ENCODE peak calls at places on chromosome 12, in eight cellular contexts. One of them, this sample, is unnamed.

GRCh38 chr12:30826276-30826675 is 71.5 kb upstream of the CAPRIN2 start:
- DNase-seq in stomach: no peak
- DNase-seq in HepG2: no peak
- DNase-seq in A549: no peak
- DNase-seq in upper lobe of left lung: no peak
- DNase-seq in transverse colon: no peak
- DNase-seq in tibial nerve: no peak
- DNase-seq in H1: peak; percentile 32
- DNase-seq in this sample: no peak

GRCh38 chr12:94318178-94318577 is 141.5 kb downstream of the CEP83 start:
- DNase-seq in stomach: no peak
- DNase-seq in HepG2: no peak
- DNase-seq in A549: no peak
- DNase-seq in upper lobe of left lung: no peak
- DNase-seq in transverse colon: no peak
- DNase-seq in tibial nerve: no peak
- DNase-seq in H1: no peak
- DNase-seq in this sample: no peak

GRCh38 chr12:80269953-80270552 is 170.7 kb downstream of the OTOGL start:
- DNase-seq in stomach: no peak
- DNase-seq in HepG2: peak; percentile 24
- DNase-seq in A549: peak; percentile 55
- DNase-seq in upper lobe of left lung: no peak
- DNase-seq in transverse colon: no peak
- DNase-seq in tibial nerve: no peak
- DNase-seq in H1: no peak
- DNase-seq in this sample: no peak

GRCh38 chr12:30694971-30695326 is 720 bp downstream of the IPO8 start:
- DNase-seq in stomach: peak; percentile 40
- DNase-seq in HepG2: peak; percentile 41
- DNase-seq in A549: peak; percentile 53
- DNase-seq in upper lobe of left lung: no peak
- DNase-seq in transverse colon: peak; percentile 56
- DNase-seq in tibial nerve: no peak
- DNase-seq in H1: peak; percentile 54
- DNase-seq in this sample: peak; percentile 67

GRCh38 chr12:25186038-25186787 is 8.7 kb downstream of the DNAI7 start:
- DNase-seq in stomach: no peak
- DNase-seq in HepG2: peak; percentile 43
- DNase-seq in A549: no peak
- DNase-seq in upper lobe of left lung: no peak
- DNase-seq in transverse colon: no peak
- DNase-seq in tibial nerve: no peak
- DNase-seq in H1: no peak
- DNase-seq in this sample: no peak

GRCh38 chr12:21562859-21563258 is 36.8 kb downstream of the SPX start:
- DNase-seq in stomach: no peak
- DNase-seq in HepG2: peak; percentile 37
- DNase-seq in A549: peak; percentile 46
- DNase-seq in upper lobe of left lung: no peak
- DNase-seq in transverse colon: no peak
- DNase-seq in tibial nerve: no peak
- DNase-seq in H1: no peak
- DNase-seq in this sample: no peak

GRCh38 chr12:91461061-91461460 is 278.4 kb upstream of the DCN start:
- DNase-seq in stomach: no peak
- DNase-seq in HepG2: no peak
- DNase-seq in A549: no peak
- DNase-seq in upper lobe of left lung: no peak
- DNase-seq in transverse colon: no peak
- DNase-seq in tibial nerve: no peak
- DNase-seq in H1: no peak
- DNase-seq in this sample: no peak

GRCh38 chr12:66776974-66777373 is 98.1 kb upstream of the GRIP1 start:
- DNase-seq in stomach: no peak
- DNase-seq in HepG2: no peak
- DNase-seq in A549: no peak
- DNase-seq in upper lobe of left lung: no peak
- DNase-seq in transverse colon: no peak
- DNase-seq in tibial nerve: no peak
- DNase-seq in H1: no peak
- DNase-seq in this sample: no peak

GRCh38 chr12:64792128-64792527 is 32.3 kb upstream of the TBC1D30 start:
- DNase-seq in stomach: no peak
- DNase-seq in HepG2: no peak
- DNase-seq in A549: no peak
- DNase-seq in upper lobe of left lung: no peak
- DNase-seq in transverse colon: no peak
- DNase-seq in tibial nerve: no peak
- DNase-seq in H1: no peak
- DNase-seq in this sample: no peak

GRCh38 chr12:25131270-25131669 is 63.7 kb downstream of the DNAI7 start:
- DNase-seq in stomach: no peak
- DNase-seq in HepG2: peak; percentile 12
- DNase-seq in A549: no peak
- DNase-seq in upper lobe of left lung: no peak
- DNase-seq in transverse colon: no peak
- DNase-seq in tibial nerve: no peak
- DNase-seq in H1: no peak
- DNase-seq in this sample: no peak

GRCh38 chr12:53956251-53956887 is 1.7 kb downstream of the HOXC12 start:
- DNase-seq in stomach: no peak
- DNase-seq in HepG2: no peak
- DNase-seq in A549: no peak
- DNase-seq in upper lobe of left lung: no peak
- DNase-seq in transverse colon: no peak
- DNase-seq in tibial nerve: no peak
- DNase-seq in H1: peak; percentile 57
- DNase-seq in this sample: no peak

GRCh38 chr12:123453165-123453564 is 4.8 kb upstream of the SNRNP35 start:
- DNase-seq in stomach: no peak
- DNase-seq in HepG2: no peak
- DNase-seq in A549: no peak
- DNase-seq in upper lobe of left lung: no peak
- DNase-seq in transverse colon: no peak
- DNase-seq in tibial nerve: no peak
- DNase-seq in H1: no peak
- DNase-seq in this sample: no peak

GRCh38 chr12:93011100-93011499 is 82.0 kb upstream of the EEA1 start:
- DNase-seq in stomach: no peak
- DNase-seq in HepG2: no peak
- DNase-seq in A549: no peak
- DNase-seq in upper lobe of left lung: no peak
- DNase-seq in transverse colon: no peak
- DNase-seq in tibial nerve: no peak
- DNase-seq in H1: no peak
- DNase-seq in this sample: no peak

GRCh38 chr12:109725321-109726105 is 11.9 kb downstream of the FAM222A start:
- DNase-seq in stomach: no peak
- DNase-seq in HepG2: no peak
- DNase-seq in A549: no peak
- DNase-seq in upper lobe of left lung: no peak
- DNase-seq in transverse colon: no peak
- DNase-seq in tibial nerve: no peak
- DNase-seq in H1: no peak
- DNase-seq in this sample: peak; percentile 87

GRCh38 chr12:124500232-124501079 is 67.0 kb downstream of the NCOR2 start:
- DNase-seq in stomach: no peak
- DNase-seq in HepG2: peak; percentile 37
- DNase-seq in A549: no peak
- DNase-seq in upper lobe of left lung: peak; percentile 79
- DNase-seq in transverse colon: no peak
- DNase-seq in tibial nerve: no peak
- DNase-seq in H1: peak; percentile 75
- DNase-seq in this sample: no peak

GRCh38 chr12:116483959-116484699 is 75.1 kb upstream of the MAP1LC3B2 start:
- DNase-seq in stomach: no peak
- DNase-seq in HepG2: no peak
- DNase-seq in A549: no peak
- DNase-seq in upper lobe of left lung: no peak
- DNase-seq in transverse colon: no peak
- DNase-seq in tibial nerve: no peak
- DNase-seq in H1: no peak
- DNase-seq in this sample: peak; percentile 73

GRCh38 chr12:22115711-22116110 is 69.7 kb downstream of the CMAS start:
- DNase-seq in stomach: no peak
- DNase-seq in HepG2: no peak
- DNase-seq in A549: no peak
- DNase-seq in upper lobe of left lung: no peak
- DNase-seq in transverse colon: no peak
- DNase-seq in tibial nerve: no peak
- DNase-seq in H1: no peak
- DNase-seq in this sample: no peak

GRCh38 chr12:107327783-107328182 is 234.4 kb upstream of the CRY1 start:
- DNase-seq in stomach: no peak
- DNase-seq in HepG2: no peak
- DNase-seq in A549: peak; percentile 49
- DNase-seq in upper lobe of left lung: no peak
- DNase-seq in transverse colon: no peak
- DNase-seq in tibial nerve: no peak
- DNase-seq in H1: no peak
- DNase-seq in this sample: no peak
- TF ChIP-seq EP300 in stomach: no peak
- TF ChIP-seq EP300 in HepG2: no peak
- TF ChIP-seq EP300 in A549: no peak
- TF ChIP-seq EP300 in upper lobe of left lung: no peak
- TF ChIP-seq EP300 in transverse colon: no peak
- TF ChIP-seq EP300 in tibial nerve: no peak
- TF ChIP-seq EP300 in H1: no peak
- TF ChIP-seq EP300 in this sample: no peak

DNA sequence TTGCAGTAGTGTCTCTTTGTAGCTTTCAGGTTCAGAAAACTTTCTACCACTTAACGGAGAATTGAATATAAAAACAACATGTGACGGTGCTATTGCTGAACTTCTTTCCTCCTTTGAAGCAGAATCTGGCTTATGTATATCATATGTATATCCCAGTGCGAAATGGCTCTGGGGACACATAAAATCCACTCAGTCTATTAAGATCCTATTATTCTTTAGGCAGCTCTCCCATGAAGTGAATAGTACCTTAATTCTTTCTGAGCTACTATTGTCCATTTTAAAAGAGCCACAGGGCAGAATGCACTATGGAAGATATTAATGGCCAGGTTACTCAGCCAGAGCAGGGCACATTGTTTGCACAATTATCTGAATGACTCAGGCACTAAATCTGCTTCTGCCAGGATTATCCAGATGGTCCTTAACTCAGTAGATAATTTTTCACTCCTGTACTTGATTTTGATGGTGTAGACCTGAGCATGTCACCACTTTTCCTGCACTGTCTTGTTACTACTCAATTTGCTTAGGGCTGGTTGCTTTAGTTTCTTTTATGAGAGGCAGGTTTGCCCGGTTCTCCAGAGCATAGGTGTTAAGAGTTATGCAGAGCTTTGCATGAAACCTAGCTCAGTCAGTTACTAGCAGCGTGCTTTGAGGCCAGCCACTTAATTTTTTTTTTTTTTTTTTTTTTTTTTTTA is 5.5 kb downstream of the CNTN1 start:
- DNase-seq in stomach: no peak
- DNase-seq in HepG2: no peak
- DNase-seq in A549: peak; percentile 63
- DNase-seq in upper lobe of left lung: no peak
- DNase-seq in transverse colon: no peak
- DNase-seq in tibial nerve: no peak
- DNase-seq in H1: no peak
- DNase-seq in this sample: no peak
- TF ChIP-seq POLR2A in stomach: no peak
- TF ChIP-seq POLR2A in HepG2: no peak
- TF ChIP-seq POLR2A in A549: no peak
- TF ChIP-seq POLR2A in upper lobe of left lung: no peak
- TF ChIP-seq POLR2A in transverse colon: no peak
- TF ChIP-seq POLR2A in tibial nerve: no peak
- TF ChIP-seq POLR2A in H1: no peak
- TF ChIP-seq POLR2A in this sample: no peak

GRCh38 chr12:51318846-51319570 is 5.0 kb downstream of the BIN2 start:
- DNase-seq in stomach: no peak
- DNase-seq in HepG2: no peak
- DNase-seq in A549: no peak
- DNase-seq in upper lobe of left lung: no peak
- DNase-seq in transverse colon: peak; percentile 46
- DNase-seq in tibial nerve: no peak
- DNase-seq in H1: no peak
- DNase-seq in this sample: no peak

GRCh38 chr12:51322452-51322851 is 1.5 kb downstream of the BIN2 start:
- DNase-seq in stomach: no peak
- DNase-seq in HepG2: no peak
- DNase-seq in A549: no peak
- DNase-seq in upper lobe of left lung: no peak
- DNase-seq in transverse colon: no peak
- DNase-seq in tibial nerve: no peak
- DNase-seq in H1: no peak
- DNase-seq in this sample: no peak

GRCh38 chr12:51320311-51320694 is 3.7 kb downstream of the BIN2 start:
- DNase-seq in stomach: no peak
- DNase-seq in HepG2: no peak
- DNase-seq in A549: peak; percentile 59
- DNase-seq in upper lobe of left lung: no peak
- DNase-seq in transverse colon: no peak
- DNase-seq in tibial nerve: no peak
- DNase-seq in H1: no peak
- DNase-seq in this sample: no peak

GRCh38 chr12:51321882-51322281 is 2.1 kb downstream of the BIN2 start:
- DNase-seq in stomach: no peak
- DNase-seq in HepG2: no peak
- DNase-seq in A549: no peak
- DNase-seq in upper lobe of left lung: no peak
- DNase-seq in transverse colon: no peak
- DNase-seq in tibial nerve: no peak
- DNase-seq in H1: no peak
- DNase-seq in this sample: no peak

DNA sequence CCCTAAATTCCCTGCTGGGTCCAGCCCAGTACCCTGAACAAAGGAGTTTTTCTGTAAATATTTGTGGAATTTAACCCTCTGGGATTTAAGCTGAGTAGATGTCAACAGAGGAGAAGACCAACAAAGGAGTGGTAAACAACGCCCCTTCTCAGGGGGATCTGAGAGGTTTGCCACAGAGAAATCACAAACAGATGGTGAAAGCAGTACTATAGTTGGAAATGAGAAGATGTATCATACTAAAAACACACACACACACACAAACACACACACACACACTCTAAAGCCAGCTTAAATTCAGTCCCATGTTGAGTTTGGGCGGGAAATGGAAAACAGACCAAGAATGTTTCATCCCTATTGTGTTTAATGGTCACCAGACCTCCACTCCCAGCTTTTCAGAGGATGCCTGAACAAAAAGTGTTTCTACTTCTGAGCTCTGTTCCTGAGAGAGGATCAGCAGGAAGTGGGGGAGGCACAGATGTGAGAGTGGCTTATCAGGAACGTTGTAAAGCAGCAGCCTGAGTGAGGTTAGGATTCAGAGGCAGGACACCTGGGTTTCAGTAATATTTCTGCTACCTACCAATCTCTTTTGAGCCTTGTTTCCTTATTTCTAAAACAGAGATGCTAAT is 3.2 kb downstream of the BIN2 start:
- DNase-seq in stomach: no peak
- DNase-seq in HepG2: no peak
- DNase-seq in A549: peak; percentile 79
- DNase-seq in upper lobe of left lung: no peak
- DNase-seq in transverse colon: peak; percentile 46
- DNase-seq in tibial nerve: no peak
- DNase-seq in H1: no peak
- DNase-seq in this sample: no peak
- TF ChIP-seq EP300 in stomach: no peak
- TF ChIP-seq EP300 in HepG2: no peak
- TF ChIP-seq EP300 in A549: no peak
- TF ChIP-seq EP300 in upper lobe of left lung: no peak
- TF ChIP-seq EP300 in transverse colon: no peak
- TF ChIP-seq EP300 in tibial nerve: no peak
- TF ChIP-seq EP300 in H1: no peak
- TF ChIP-seq EP300 in this sample: no peak

GRCh38 chr12:56299853-56300643 is at the start of gene CS:
- DNase-seq in stomach: peak; percentile 100
- DNase-seq in HepG2: peak; percentile 96
- DNase-seq in A549: peak; percentile 98
- DNase-seq in upper lobe of left lung: peak; percentile 99
- DNase-seq in transverse colon: peak; percentile 99
- DNase-seq in tibial nerve: peak; percentile 98
- DNase-seq in H1: peak; percentile 97
- DNase-seq in this sample: peak; percentile 100
- TF ChIP-seq POLR2A in stomach: no peak
- TF ChIP-seq POLR2A in HepG2: peak; percentile 54
- TF ChIP-seq POLR2A in A549: peak; percentile 42
- TF ChIP-seq POLR2A in upper lobe of left lung: no peak
- TF ChIP-seq POLR2A in transverse colon: peak; percentile 93
- TF ChIP-seq POLR2A in tibial nerve: peak; percentile 71
- TF ChIP-seq POLR2A in H1: peak; percentile 70
- TF ChIP-seq POLR2A in this sample: peak; percentile 49

This sample was measured in sigmoid colon.